ENCODE peak calls at places on chromosome 2, in six cellular contexts. One of them, this sample, is unnamed.

GRCh38 chr2:20350105-20350712 is 435 bp downstream of the PUM2 start:
- DNase-seq in A549: peak; percentile 41
- DNase-seq in neuronal stem cell: peak; percentile 66
- DNase-seq in PC-3: peak; percentile 32
- DNase-seq in SK-N-SH: peak; percentile 93
- DNase-seq in HCT116: no peak
- DNase-seq in this sample: no peak

GRCh38 chr2:202317080-202317859 is 51.7 kb downstream of the NOP58 start:
- DNase-seq in A549: no peak
- DNase-seq in neuronal stem cell: no peak
- DNase-seq in PC-3: peak; percentile 86
- DNase-seq in SK-N-SH: peak; percentile 37
- DNase-seq in HCT116: peak; percentile 15
- DNase-seq in this sample: no peak

GRCh38 chr2:145413261-145413660 is 893.3 kb upstream of the ZEB2 start:
- DNase-seq in A549: no peak
- DNase-seq in neuronal stem cell: no peak
- DNase-seq in PC-3: no peak
- DNase-seq in SK-N-SH: no peak
- DNase-seq in HCT116: no peak
- DNase-seq in this sample: no peak

GRCh38 chr2:130967020-130967495 is 126.2 kb downstream of the FAM168B start:
- DNase-seq in A549: no peak
- DNase-seq in neuronal stem cell: no peak
- DNase-seq in PC-3: no peak
- DNase-seq in SK-N-SH: no peak
- DNase-seq in HCT116: no peak
- DNase-seq in this sample: no peak

GRCh38 chr2:27091746-27092695 is 5.4 kb downstream of the KHK start:
- DNase-seq in A549: no peak
- DNase-seq in neuronal stem cell: no peak
- DNase-seq in PC-3: no peak
- DNase-seq in SK-N-SH: no peak
- DNase-seq in HCT116: no peak
- DNase-seq in this sample: no peak

GRCh38 chr2:58427572-58428285 is 186.6 kb upstream of the FANCL start:
- DNase-seq in A549: no peak
- DNase-seq in neuronal stem cell: peak; percentile 47
- DNase-seq in PC-3: no peak
- DNase-seq in SK-N-SH: peak; percentile 51
- DNase-seq in HCT116: no peak
- DNase-seq in this sample: no peak

GRCh38 chr2:15293262-15293937 is 267.7 kb downstream of the NBAS start:
- DNase-seq in A549: no peak
- DNase-seq in neuronal stem cell: no peak
- DNase-seq in PC-3: no peak
- DNase-seq in SK-N-SH: no peak
- DNase-seq in HCT116: no peak
- DNase-seq in this sample: no peak

GRCh38 chr2:233481368-233482142 is 85.0 kb downstream of the USP40 start:
- DNase-seq in A549: no peak
- DNase-seq in neuronal stem cell: no peak
- DNase-seq in PC-3: peak; percentile 30
- DNase-seq in SK-N-SH: no peak
- DNase-seq in HCT116: no peak
- DNase-seq in this sample: no peak

GRCh38 chr2:230671117-230671516 is 41.5 kb upstream of the CAB39 start:
- DNase-seq in A549: no peak
- DNase-seq in neuronal stem cell: no peak
- DNase-seq in PC-3: peak; percentile 32
- DNase-seq in SK-N-SH: no peak
- DNase-seq in HCT116: no peak
- DNase-seq in this sample: no peak

GRCh38 chr2:38484957-38485356 is 107.9 kb upstream of the ATL2 start:
- DNase-seq in A549: no peak
- DNase-seq in neuronal stem cell: no peak
- DNase-seq in PC-3: no peak
- DNase-seq in SK-N-SH: no peak
- DNase-seq in HCT116: no peak
- DNase-seq in this sample: no peak

GRCh38 chr2:20211420-20211819 is 13.5 kb downstream of the SDC1 start:
- DNase-seq in A549: no peak
- DNase-seq in neuronal stem cell: no peak
- DNase-seq in PC-3: no peak
- DNase-seq in SK-N-SH: no peak
- DNase-seq in HCT116: no peak
- DNase-seq in this sample: no peak

GRCh38 chr2:30412392-30413321 is 34.4 kb upstream of the LCLAT1 start:
- DNase-seq in A549: no peak
- DNase-seq in neuronal stem cell: no peak
- DNase-seq in PC-3: no peak
- DNase-seq in SK-N-SH: peak; percentile 73
- DNase-seq in HCT116: no peak
- DNase-seq in this sample: no peak

GRCh38 chr2:36163520-36164239 is 191.9 kb upstream of the CRIM1 start:
- DNase-seq in A549: no peak
- DNase-seq in neuronal stem cell: no peak
- DNase-seq in PC-3: no peak
- DNase-seq in SK-N-SH: no peak
- DNase-seq in HCT116: no peak
- DNase-seq in this sample: no peak

GRCh38 chr2:221671515-221671914 is 99.4 kb upstream of the EPHA4 start:
- DNase-seq in A549: no peak
- DNase-seq in neuronal stem cell: no peak
- DNase-seq in PC-3: peak; percentile 60
- DNase-seq in SK-N-SH: no peak
- DNase-seq in HCT116: no peak
- DNase-seq in this sample: no peak

GRCh38 chr2:168552450-168552856 is 96.4 kb downstream of the CERS6 start:
- DNase-seq in A549: no peak
- DNase-seq in neuronal stem cell: peak; percentile 23
- DNase-seq in PC-3: no peak
- DNase-seq in SK-N-SH: no peak
- DNase-seq in HCT116: no peak
- DNase-seq in this sample: peak; percentile 63

GRCh38 chr2:28602751-28603639 is 107.1 kb downstream of the PLB1 start:
- DNase-seq in A549: no peak
- DNase-seq in neuronal stem cell: no peak
- DNase-seq in PC-3: peak; percentile 49
- DNase-seq in SK-N-SH: no peak
- DNase-seq in HCT116: no peak
- DNase-seq in this sample: no peak

GRCh38 chr2:232075080-232075479 is 113.6 kb downstream of the DIS3L2 start:
- DNase-seq in A549: no peak
- DNase-seq in neuronal stem cell: no peak
- DNase-seq in PC-3: peak; percentile 8
- DNase-seq in SK-N-SH: no peak
- DNase-seq in HCT116: no peak
- DNase-seq in this sample: no peak

GRCh38 chr2:188897096-188897495 is 77.1 kb upstream of the COL3A1 start:
- DNase-seq in A549: no peak
- DNase-seq in neuronal stem cell: no peak
- DNase-seq in PC-3: no peak
- DNase-seq in SK-N-SH: no peak
- DNase-seq in HCT116: no peak
- DNase-seq in this sample: no peak

GRCh38 chr2:100733344-100734187 is 86.4 kb upstream of the NPAS2 start:
- DNase-seq in A549: no peak
- DNase-seq in neuronal stem cell: peak; percentile 35
- DNase-seq in PC-3: peak; percentile 49
- DNase-seq in SK-N-SH: no peak
- DNase-seq in HCT116: no peak
- DNase-seq in this sample: no peak

GRCh38 chr2:216594081-216594480 is 39.1 kb upstream of the IGFBP2 start:
- DNase-seq in A549: no peak
- DNase-seq in neuronal stem cell: no peak
- DNase-seq in PC-3: no peak
- DNase-seq in SK-N-SH: no peak
- DNase-seq in HCT116: no peak
- DNase-seq in this sample: no peak

GRCh38 chr2:216588771-216589363 is 44.4 kb upstream of the IGFBP2 start:
- DNase-seq in A549: no peak
- DNase-seq in neuronal stem cell: no peak
- DNase-seq in PC-3: no peak
- DNase-seq in SK-N-SH: no peak
- DNase-seq in HCT116: no peak
- DNase-seq in this sample: no peak

GRCh38 chr2:216591480-216591879 is 41.7 kb upstream of the IGFBP2 start:
- DNase-seq in A549: no peak
- DNase-seq in neuronal stem cell: no peak
- DNase-seq in PC-3: no peak
- DNase-seq in SK-N-SH: no peak
- DNase-seq in HCT116: no peak
- DNase-seq in this sample: no peak

GRCh38 chr2:216589779-216590178 is 43.4 kb upstream of the IGFBP2 start:
- DNase-seq in A549: no peak
- DNase-seq in neuronal stem cell: no peak
- DNase-seq in PC-3: no peak
- DNase-seq in SK-N-SH: no peak
- DNase-seq in HCT116: no peak
- DNase-seq in this sample: no peak

GRCh38 chr2:216590780-216591179 is 42.4 kb upstream of the IGFBP2 start:
- DNase-seq in A549: peak; percentile 13
- DNase-seq in neuronal stem cell: no peak
- DNase-seq in PC-3: no peak
- DNase-seq in SK-N-SH: peak; percentile 30
- DNase-seq in HCT116: no peak
- DNase-seq in this sample: no peak
- H3K4me2 ChIP-seq in A549: no peak overlapping the region
- H3K4me2 ChIP-seq in neuronal stem cell: no peak overlapping the region
- H3K4me2 ChIP-seq in PC-3: no peak overlapping the region
- H3K4me2 ChIP-seq in SK-N-SH: no peak overlapping the region
- H3K4me2 ChIP-seq in HCT116: no peak overlapping the region
- H3K4me2 ChIP-seq in this sample: no peak overlapping the region

DNA sequence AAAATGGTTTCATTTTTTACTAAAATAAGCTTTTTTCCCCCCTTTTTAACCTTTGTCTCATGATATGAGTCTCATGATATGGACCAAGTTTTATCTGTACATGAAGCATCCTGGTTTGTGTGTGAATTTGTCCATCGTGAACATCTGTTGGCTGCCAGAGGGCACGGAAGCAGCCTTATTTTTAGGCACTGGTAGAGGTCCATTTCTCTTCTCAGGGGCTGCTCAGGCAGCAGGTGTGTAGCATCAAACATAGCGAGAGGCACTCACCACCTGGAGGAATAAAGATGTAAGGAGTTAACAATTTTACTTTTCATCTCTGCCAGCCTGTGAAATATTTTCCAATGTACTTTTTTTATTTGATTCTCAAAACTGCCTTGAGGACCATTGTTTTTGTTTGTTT is 134.5 kb downstream of the RHBDD1 start:
- DNase-seq in A549: no peak
- DNase-seq in neuronal stem cell: no peak
- DNase-seq in PC-3: no peak
- DNase-seq in SK-N-SH: no peak
- DNase-seq in HCT116: no peak
- DNase-seq in this sample: no peak
- H3K4me2 ChIP-seq in A549: no peak overlapping the region
- H3K4me2 ChIP-seq in neuronal stem cell: no peak overlapping the region
- H3K4me2 ChIP-seq in PC-3: no peak overlapping the region
- H3K4me2 ChIP-seq in SK-N-SH: peak overlapping the region; percentile 61
- H3K4me2 ChIP-seq in HCT116: no peak overlapping the region
- H3K4me2 ChIP-seq in this sample: peak overlapping the region; percentile 70

GRCh38 chr2:197208029-197208428 is 102.6 kb downstream of the ANKRD44 start:
- DNase-seq in A549: no peak
- DNase-seq in neuronal stem cell: no peak
- DNase-seq in PC-3: no peak
- DNase-seq in SK-N-SH: no peak
- DNase-seq in HCT116: no peak
- DNase-seq in this sample: no peak

GRCh38 chr2:197210450-197210849 is 100.1 kb downstream of the ANKRD44 start:
- DNase-seq in A549: no peak
- DNase-seq in neuronal stem cell: no peak
- DNase-seq in PC-3: no peak
- DNase-seq in SK-N-SH: no peak
- DNase-seq in HCT116: no peak
- DNase-seq in this sample: no peak

GRCh38 chr2:197209274-197209673 is 101.3 kb downstream of the ANKRD44 start:
- DNase-seq in A549: no peak
- DNase-seq in neuronal stem cell: no peak
- DNase-seq in PC-3: no peak
- DNase-seq in SK-N-SH: no peak
- DNase-seq in HCT116: no peak
- DNase-seq in this sample: no peak

GRCh38 chr2:197208841-197209240 is 101.7 kb downstream of the ANKRD44 start:
- DNase-seq in A549: no peak
- DNase-seq in neuronal stem cell: no peak
- DNase-seq in PC-3: no peak
- DNase-seq in SK-N-SH: no peak
- DNase-seq in HCT116: no peak
- DNase-seq in this sample: no peak

DNA sequence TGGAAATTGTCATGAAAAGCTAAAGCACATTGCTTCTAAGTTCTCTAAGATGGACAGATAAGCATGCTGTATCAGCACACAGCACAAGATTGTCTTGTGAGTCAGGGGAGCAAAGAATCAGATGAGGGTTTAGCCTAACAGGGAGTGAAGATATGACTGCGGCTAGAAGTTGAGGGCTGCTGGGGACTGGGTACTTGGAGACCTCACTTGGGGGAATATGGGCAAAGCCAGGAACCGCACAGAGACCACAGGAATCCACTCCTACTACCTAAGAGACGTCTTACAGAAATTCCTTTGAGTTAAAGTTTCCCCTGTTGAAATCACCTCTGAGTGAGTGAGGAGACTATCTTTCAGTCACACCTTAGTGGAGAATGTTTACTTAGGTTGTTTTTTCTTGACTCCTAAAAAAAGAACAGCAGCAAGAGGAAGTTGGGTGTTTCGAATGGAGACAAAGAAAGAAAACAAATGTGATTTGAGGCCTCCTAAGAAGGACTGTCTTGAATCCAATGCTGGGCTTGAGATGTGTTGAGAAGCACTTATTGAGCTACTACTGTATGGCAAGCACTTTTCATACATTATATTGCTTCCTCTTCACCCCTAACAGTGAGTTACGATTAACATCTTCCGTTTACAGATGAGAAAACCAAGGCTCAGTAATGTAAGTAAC is 100.7 kb downstream of the ANKRD44 start:
- DNase-seq in A549: no peak
- DNase-seq in neuronal stem cell: no peak
- DNase-seq in PC-3: no peak
- DNase-seq in SK-N-SH: no peak
- DNase-seq in HCT116: no peak
- DNase-seq in this sample: peak; percentile 76
- H3K4me2 ChIP-seq in A549: no peak overlapping the region
- H3K4me2 ChIP-seq in neuronal stem cell: no peak overlapping the region
- H3K4me2 ChIP-seq in PC-3: no peak overlapping the region
- H3K4me2 ChIP-seq in SK-N-SH: no peak overlapping the region
- H3K4me2 ChIP-seq in HCT116: no peak overlapping the region
- H3K4me2 ChIP-seq in this sample: peak overlapping the region; percentile 85

DNA sequence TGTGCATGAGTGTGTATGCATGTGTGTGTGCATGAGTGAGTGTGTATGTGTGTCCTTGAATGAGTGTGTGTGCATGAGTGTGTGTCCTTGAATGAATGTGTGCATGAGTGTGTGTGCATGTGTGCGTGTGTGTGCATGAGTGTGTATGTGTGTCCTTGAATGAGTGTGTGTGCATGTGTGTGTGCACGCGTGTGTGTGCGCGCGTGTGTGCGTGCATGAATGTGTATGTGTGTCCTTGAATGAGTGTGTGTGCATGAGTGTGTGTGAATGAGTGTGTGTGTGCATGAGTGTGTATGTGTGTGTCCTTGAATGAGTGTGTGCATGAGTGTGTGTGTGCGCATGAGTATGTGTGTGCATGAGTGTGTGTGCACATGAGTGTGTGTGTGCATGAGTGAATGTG is 271.9 kb downstream of the RNF144A start:
- DNase-seq in A549: no peak
- DNase-seq in neuronal stem cell: no peak
- DNase-seq in PC-3: no peak
- DNase-seq in SK-N-SH: no peak
- DNase-seq in HCT116: no peak
- DNase-seq in this sample: no peak
- H3K4me2 ChIP-seq in A549: no peak overlapping the region
- H3K4me2 ChIP-seq in neuronal stem cell: no peak overlapping the region
- H3K4me2 ChIP-seq in PC-3: no peak overlapping the region
- H3K4me2 ChIP-seq in SK-N-SH: no peak overlapping the region
- H3K4me2 ChIP-seq in HCT116: no peak overlapping the region
- H3K4me2 ChIP-seq in this sample: no peak overlapping the region

This sample was measured in GM12878.